ENCODE peak calls at places on chromosomes 7 and 10, in five cellular contexts. S, Q, T, E and I are unnamed samples.

GRCh38 chr7:140576589-140576988 is 64.0 kb downstream of the DENND2A start:
- DNase-seq in S (no peak), Q (no peak), T (no peak), E (no peak), I (no peak)

GRCh38 chr7:130240240-130240639 is 26.4 kb upstream of the CPA2 start:
- DNase-seq in S (no peak), Q (no peak), T (no peak), E (no peak), I (no peak)

GRCh38 chr7:30166155-30166840 is 31.5 kb downstream of the MTURN start:
- DNase-seq in S (no peak), Q (no peak), T (peak), E (no peak), I (no peak)

GRCh38 chr7:73577627-73578341 is 595 bp downstream of the TBL2 start:
- DNase-seq in S (no peak), Q (no peak), T (peak), E (no peak), I (no peak)

GRCh38 chr10:100469756-100470155 is 6.9 kb downstream of the WNT8B start:
- DNase-seq in S (no peak), Q (no peak), T (peak), E (no peak), I (no peak)

GRCh38 chr7:22651534-22652243 is 75.3 kb upstream of the IL6 start:
- DNase-seq in S (peak), Q (no peak), T (peak), E (no peak), I (peak)

GRCh38 chr7:47513741-47514241 is 68.1 kb downstream of the TNS3 start:
- DNase-seq in S (peak), Q (no peak), T (peak), E (no peak), I (no peak)

GRCh38 chr10:125157473-125157865 is 2.9 kb downstream of the CTBP2 start:
- DNase-seq in S (no peak), Q (no peak), T (no peak), E (no peak), I (no peak)

GRCh38 chr7:151226560-151226874 is 488 bp downstream of the ABCF2 start:
- DNase-seq in S (no peak), Q (no peak), T (no peak), E (no peak), I (peak)

GRCh38 chr7:96720843-96721242 is 11.2 kb upstream of the SEM1 start:
- DNase-seq in S (no peak), Q (no peak), T (no peak), E (no peak), I (no peak)

GRCh38 chr7:48111596-48111995 is 22.5 kb downstream of the UPP1 start:
- DNase-seq in S (no peak), Q (no peak), T (no peak), E (no peak), I (no peak)

GRCh38 chr7:84245831-84246230 is 51.2 kb upstream of the SEMA3A start:
- DNase-seq in S (no peak), Q (peak), T (no peak), E (no peak), I (peak)

GRCh38 chr7:35185908-35186731 is 67.8 kb downstream of the TBX20 start:
- DNase-seq in S (peak), Q (peak), T (peak), E (peak), I (peak)

GRCh38 chr7:117273325-117274292 is 49.2 kb downstream of the WNT2 start:
- DNase-seq in S (no peak), Q (no peak), T (no peak), E (no peak), I (no peak)

GRCh38 chr10:5595591-5596590 is 70.5 kb downstream of the ASB13 start:
- DNase-seq in S (peak), Q (no peak), T (peak), E (no peak), I (peak)

GRCh38 chr7:157194948-157195347 is 56.2 kb downstream of the UBE3C start:
- DNase-seq in S (no peak), Q (no peak), T (no peak), E (no peak), I (no peak)

GRCh38 chr7:64882341-64883112 is 20.5 kb upstream of the ZNF273 start:
- DNase-seq in S (no peak), Q (peak), T (no peak), E (no peak), I (peak)

GRCh38 chr7:372546-372938 is 82.6 kb downstream of the FOXL3 start:
- DNase-seq in S (no peak), Q (no peak), T (no peak), E (no peak), I (no peak)

GRCh38 chr7:22108151-22108845 is 162.6 kb upstream of the CDCA7L start:
- DNase-seq in S (no peak), Q (no peak), T (no peak), E (no peak), I (no peak)

GRCh38 chr7:143240323-143241168 is 18.7 kb downstream of the TAS2R40 start:
- DNase-seq in S (peak), Q (peak), T (peak), E (peak), I (peak)

GRCh38 chr7:20311743-20312042 is 19.0 kb upstream of the ITGB8 start:
- DNase-seq in S (no peak), Q (no peak), T (no peak), E (no peak), I (no peak)

GRCh38 chr7:142139597-142140501 is 28.3 kb downstream of the MGAM2 start:
- DNase-seq in S (no peak), Q (no peak), T (no peak), E (no peak), I (no peak)

GRCh38 chr7:14858410-14858809 is 44.1 kb downstream of the DGKB start:
- DNase-seq in S (no peak), Q (no peak), T (no peak), E (no peak), I (no peak)

GRCh38 chr10:129968937-129969527 is 5.0 kb upstream of the EBF3 start:
- DNase-seq in S (peak), Q (peak), T (no peak), E (peak), I (peak)

GRCh38 chr10:46225597-46225996 is 61.2 kb upstream of the ANTXRL start:
- DNase-seq in S (no peak), Q (no peak), T (no peak), E (no peak), I (no peak)

GRCh38 chr10:125057158-125058001 is 103.0 kb downstream of the CTBP2 start:
- DNase-seq in S (peak), Q (no peak), T (no peak), E (peak), I (peak)

GRCh38 chr10:107747851-107748250 is 583.3 kb upstream of the SORCS1 start:
- DNase-seq in S (no peak), Q (no peak), T (no peak), E (no peak), I (no peak)

GRCh38 chr10:70893227-70894006 is 5.1 kb upstream of the PCBD1 start:
- DNase-seq in S (no peak), Q (no peak), T (no peak), E (no peak), I (peak)
- H2AK5ac ChIP-seq in S (no peak), Q (no peak), T (no peak), E (no peak), I (no peak)

GRCh38 chr7:2611921-2612320 is 19.9 kb upstream of the TTYH3 start:
- DNase-seq in S (no peak), Q (no peak), T (no peak), E (no peak), I (no peak)
- H2AK5ac ChIP-seq in S (no peak), Q (no peak), T (no peak), E (peak), I (peak)

GRCh38 chr7:28858206-28858605 is 99.9 kb downstream of the TRIL start:
- DNase-seq in S (peak), Q (no peak), T (no peak), E (no peak), I (no peak)

GRCh38 chr7:28858895-28859294 is 99.2 kb downstream of the TRIL start:
- DNase-seq in S (no peak), Q (no peak), T (no peak), E (no peak), I (no peak)

GRCh38 chr7:28854750-28855074 is 103.4 kb downstream of the TRIL start:
- DNase-seq in S (peak), Q (no peak), T (no peak), E (no peak), I (no peak)

GRCh38 chr7:28855538-28856217 is 102.5 kb downstream of the TRIL start:
- DNase-seq in S (peak), Q (no peak), T (peak), E (no peak), I (peak)

GRCh38 chr7:28856656-28857055 is 101.5 kb downstream of the TRIL start:
- DNase-seq in S (no peak), Q (no peak), T (no peak), E (no peak), I (no peak)
- H2AK5ac ChIP-seq in S (no peak), Q (no peak), T (no peak), E (no peak), I (no peak)

GRCh38 chr7:100089458-100090201 is 861 bp downstream of the COPS6 start:
- DNase-seq in S (peak), Q (no peak), T (no peak), E (no peak), I (no peak)

GRCh38 chr7:100090527-100091410 is 2.0 kb downstream of the COPS6 start:
- DNase-seq in S (no peak), Q (no peak), T (no peak), E (no peak), I (no peak)

GRCh38 chr7:100087055-100087750 is 1.6 kb upstream of the COPS6 start:
- DNase-seq in S (peak), Q (no peak), T (peak), E (no peak), I (peak)

GRCh38 chr7:100088095-100088620 is 611 bp upstream of the COPS6 start:
- DNase-seq in S (no peak), Q (no peak), T (no peak), E (no peak), I (no peak)

GRCh38 chr7:100088621-100089457 is at the start of gene COPS6:
- DNase-seq in S (peak), Q (peak), T (peak), E (peak), I (peak)
- H2AK5ac ChIP-seq in S (peak), Q (no peak), T (peak), E (peak), I (no peak)

GRCh38 chr7:94907420-94908203 is at the start of gene PPP1R9A:
- DNase-seq in S (no peak), Q (peak), T (no peak), E (peak), I (peak)
- H2AK5ac ChIP-seq in S (no peak), Q (no peak), T (no peak), E (no peak), I (no peak)